ENCODE peak calls at places on chromosomes 6 and 20, in four cellular contexts. J is amniotic stem cell, I is ELF-1, D is NCI-H1105 treated with DMSO at 0.1 percent for 48 hours. R is an unnamed sample.

GRCh38 chr6:144141470-144141869 is 8.8 kb upstream of the STX11 start:
- DNase-seq in D (no peak), I (no peak), J (no peak), R (no peak)

GRCh38 chr6:30744054-30744805 is at the start of gene IER3:
- DNase-seq in I (peak), J (no peak), D (peak), R (peak)

GRCh38 chr6:95133578-95133977 is 443.8 kb upstream of the MANEA start:
- DNase-seq in D (peak), J (no peak), I (no peak), R (peak)

GRCh38 chr6:42441661-42442081 is 10.1 kb downstream of the TRERF1 start:
- DNase-seq in D (no peak), I (peak), J (no peak), R (peak)

GRCh38 chr6:146315321-146316254 is 228.0 kb upstream of the RAB32 start:
- DNase-seq in J (no peak), D (no peak), I (no peak), R (no peak)

GRCh38 chr20:48791666-48792071 is 36.1 kb downstream of the PREX1 start:
- DNase-seq in J (peak), I (no peak), D (no peak), R (no peak)

GRCh38 chr20:48015943-48016723 is 230.9 kb upstream of the SULF2 start:
- DNase-seq in I (no peak), J (peak), D (no peak), R (no peak)

GRCh38 chr20:47295921-47296426 is 60.5 kb downstream of the ZMYND8 start:
- DNase-seq in J (no peak), D (no peak), I (no peak), R (no peak)

GRCh38 chr6:32700391-32701040 is 34.1 kb upstream of the HLA-DQB1 start:
- DNase-seq in D (peak), J (peak), I (peak), R (peak)

GRCh38 chr20:61590236-61590635 is 338.2 kb downstream of the CDH4 start:
- DNase-seq in J (no peak), D (no peak), I (no peak), R (no peak)

GRCh38 chr6:25193147-25193864 is 85.9 kb upstream of the CARMIL1 start:
- DNase-seq in I (no peak), D (no peak), J (peak), R (no peak)

GRCh38 chr6:119428647-119429046 is 79.1 kb upstream of the MAN1A1 start:
- DNase-seq in I (no peak), D (no peak), J (no peak), R (no peak)

GRCh38 chr6:126959765-126960164 is 158.7 kb upstream of the RSPO3 start:
- DNase-seq in I (no peak), D (no peak), J (no peak), R (no peak)

GRCh38 chr20:1330075-1330830 is 1.3 kb upstream of the SDCBP2 start:
- DNase-seq in D (no peak), I (no peak), J (no peak), R (no peak)

GRCh38 chr6:36499918-36500317 is 47.4 kb downstream of the STK38 start:
- DNase-seq in I (no peak), D (no peak), J (no peak), R (no peak)

GRCh38 chr6:89794324-89794723 is 25.3 kb downstream of the MDN1 start:
- DNase-seq in I (no peak), D (no peak), J (no peak), R (no peak)

GRCh38 chr6:111975501-111975900 is 78.4 kb upstream of the CCN6 start:
- DNase-seq in I (no peak), D (no peak), J (no peak), R (no peak)

GRCh38 chr6:167706313-167707109 is 120.2 kb upstream of the AFDN start:
- DNase-seq in D (no peak), J (no peak), I (no peak), R (no peak)

GRCh38 chr6:28410767-28411166 is 11.2 kb upstream of the ZSCAN12 start:
- DNase-seq in I (no peak), J (no peak), D (no peak), R (no peak)

GRCh38 chr20:37932074-37932473 is 29.1 kb downstream of the VSTM2L start:
- DNase-seq in J (no peak), D (no peak), I (no peak), R (no peak)

GRCh38 chr6:36443951-36444428 is 1.2 kb downstream of the KCTD20 start:
- DNase-seq in D (peak), I (peak), J (no peak), R (peak)

GRCh38 chr6:41430875-41431274 is 95.5 kb downstream of the NCR2 start:
- DNase-seq in I (no peak), D (no peak), J (no peak), R (no peak)

GRCh38 chr6:138026342-138026741 is 80.9 kb downstream of the PERP start:
- DNase-seq in J (no peak), I (no peak), D (no peak), R (no peak)

GRCh38 chr20:23245553-23246128 is 105.0 kb upstream of the NXT1 start:
- DNase-seq in J (peak), D (no peak), I (peak), R (peak)

GRCh38 chr6:21079468-21080048 is 514.0 kb upstream of the SOX4 start:
- DNase-seq in D (no peak), I (peak), J (no peak), R (no peak)

GRCh38 chr20:10217517-10218410 is 866 bp upstream of the SNAP25 start:
- DNase-seq in J (peak), I (peak), D (peak), R (peak)

GRCh38 chr6:43267619-43268347 is 24.5 kb downstream of the TTBK1 start:
- DNase-seq in I (no peak), J (no peak), D (no peak), R (no peak)

GRCh38 chr6:82144852-82145332 is 102.7 kb downstream of the IBTK start:
- DNase-seq in D (no peak), I (peak), J (peak), R (peak)

GRCh38 chr6:122839477-122839876 is 50.4 kb downstream of the SMPDL3A start:
- DNase-seq in D (peak), J (peak), I (peak), R (peak)

GRCh38 chr6:33706136-33706725 is 5.3 kb downstream of the UQCC2 start:
- DNase-seq in D (no peak), I (peak), J (no peak), R (no peak)

GRCh38 chr6:118559659-118560058 is 11.6 kb downstream of the PLN start:
- DNase-seq in D (no peak), J (no peak), I (no peak), R (no peak)

GRCh38 chr20:56735087-56735642 is 106.1 kb downstream of the TFAP2C start:
- DNase-seq in D (no peak), I (peak), J (no peak), R (no peak)

GRCh38 chr6:90584636-90585255 is 2.1 kb downstream of the MAP3K7 start:
- DNase-seq in D (no peak), J (no peak), I (no peak), R (no peak)

R was measured in neural progenitor cell.